ENCODE peak calls at places on chromosomes 16 and 17, in seven cellular contexts. X, A, H, D, Z, R and P are unnamed samples.

GRCh38 chr16:87457724-87458423 is 35.0 kb downstream of the ZCCHC14 start:
- DNase-seq in D (no peak), A (no peak), H (no peak), Z (no peak), R (no peak), X (peak; percentile 36), P (no peak)

GRCh38 chr16:16045879-16046278 is 96.5 kb downstream of the ABCC1 start:
- DNase-seq in Z (no peak), R (no peak), X (no peak), D (no peak), A (no peak), H (no peak), P (no peak)

GRCh38 chr17:59105852-59106462 is 723 bp downstream of the TRIM37 start:
- DNase-seq in Z (peak; percentile 63), R (peak; percentile 77), A (peak; percentile 92), X (peak; percentile 67), D (peak; percentile 63), H (peak; percentile 57), P (peak; percentile 24)

GRCh38 chr16:89120921-89121351 is 27.3 kb downstream of the ACSF3 start:
- DNase-seq in D (no peak), Z (no peak), H (no peak), A (peak; percentile 85), R (peak; percentile 22), X (no peak), P (no peak)

GRCh38 chr16:82699711-82700495 is 73.1 kb downstream of the CDH13 start:
- DNase-seq in X (no peak), H (peak; percentile 60), D (no peak), A (no peak), R (no peak), Z (peak; percentile 40), P (no peak)

GRCh38 chr17:71361691-71362450 is 758.9 kb upstream of the SOX9 start:
- DNase-seq in X (no peak), R (no peak), A (no peak), D (no peak), H (no peak), Z (no peak), P (no peak)

GRCh38 chr16:12096828-12097522 is 120.4 kb downstream of the SNX29 start:
- DNase-seq in Z (no peak), A (peak; percentile 47), D (no peak), H (no peak), X (no peak), R (no peak), P (no peak)

GRCh38 chr17:74059471-74059870 is 144.0 kb upstream of the RPL38 start:
- DNase-seq in D (peak; percentile 27), A (no peak), R (no peak), H (no peak), Z (no peak), X (no peak), P (no peak)

GRCh38 chr16:12002447-12003006 is 26.0 kb downstream of the SNX29 start:
- DNase-seq in A (no peak), H (peak; percentile 15), X (no peak), D (no peak), R (no peak), Z (no peak), P (no peak)

GRCh38 chr17:11618861-11619566 is 20.7 kb downstream of the DNAH9 start:
- DNase-seq in Z (peak; percentile 32), H (peak; percentile 61), A (no peak), R (peak; percentile 59), X (peak; percentile 19), D (peak; percentile 87), P (no peak)

GRCh38 chr17:5234645-5235576 is at the start of gene SCIMP:
- DNase-seq in Z (peak; percentile 40), D (no peak), R (no peak), A (peak; percentile 85), H (no peak), X (no peak), P (no peak)

GRCh38 chr17:7650509-7651096 is at the start of gene ATP1B2:
- DNase-seq in X (peak; percentile 59), R (peak; percentile 74), D (peak; percentile 72), A (peak; percentile 90), H (peak; percentile 83), Z (peak; percentile 77), P (peak; percentile 72)

GRCh38 chr16:84479716-84480450 is 24.6 kb downstream of the MEAK7 start:
- DNase-seq in R (no peak), X (no peak), A (no peak), H (no peak), D (peak; percentile 18), Z (peak; percentile 7), P (no peak)

GRCh38 chr16:81107506-81107905 is 11.3 kb upstream of the GCSH start:
- DNase-seq in X (no peak), A (no peak), D (no peak), R (no peak), Z (no peak), H (no peak), P (no peak)

GRCh38 chr16:85947511-85948509 is 48.8 kb downstream of the IRF8 start:
- DNase-seq in R (no peak), Z (no peak), A (no peak), D (peak; percentile 43), H (no peak), X (no peak), P (peak; percentile 69)

GRCh38 chr16:66984902-66985311 is 3.5 kb upstream of the CES4A start:
- DNase-seq in Z (no peak), H (no peak), A (no peak), X (no peak), R (no peak), D (no peak), P (no peak)

DNA sequence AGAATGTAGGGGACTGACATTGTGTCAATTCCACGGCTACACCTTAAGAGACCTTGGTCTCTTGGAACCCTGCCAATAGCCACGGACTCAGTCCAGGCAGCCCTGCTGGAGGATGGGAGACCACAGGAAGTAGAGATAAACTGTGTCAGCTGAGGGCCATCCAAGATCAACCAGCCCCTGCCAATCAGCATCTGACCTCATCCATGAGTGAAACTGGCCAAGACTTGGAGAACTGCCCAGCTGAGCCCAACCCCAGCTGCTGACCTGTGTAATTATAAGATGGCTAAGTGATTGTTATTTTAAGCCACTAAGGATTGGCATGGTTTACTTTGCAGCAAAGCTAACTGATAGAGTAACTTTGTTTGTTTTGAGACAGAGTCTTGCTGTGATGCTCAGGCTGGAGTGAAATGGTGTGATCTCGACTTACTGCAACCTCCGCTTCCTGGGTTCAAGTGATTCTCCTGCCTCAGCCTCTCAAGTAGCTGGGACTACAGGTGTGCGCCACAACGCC is 13.3 kb upstream of the YWHAE start:
- DNase-seq in R (peak; percentile 71), A (peak; percentile 60), Z (peak; percentile 87), H (peak; percentile 31), X (peak; percentile 55), D (peak; percentile 89), P (no peak)
- TF ChIP-seq POLR2A in R (no peak), A (no peak), Z (no peak), H (no peak), X (no peak), D (no peak), P (no peak)

DNA sequence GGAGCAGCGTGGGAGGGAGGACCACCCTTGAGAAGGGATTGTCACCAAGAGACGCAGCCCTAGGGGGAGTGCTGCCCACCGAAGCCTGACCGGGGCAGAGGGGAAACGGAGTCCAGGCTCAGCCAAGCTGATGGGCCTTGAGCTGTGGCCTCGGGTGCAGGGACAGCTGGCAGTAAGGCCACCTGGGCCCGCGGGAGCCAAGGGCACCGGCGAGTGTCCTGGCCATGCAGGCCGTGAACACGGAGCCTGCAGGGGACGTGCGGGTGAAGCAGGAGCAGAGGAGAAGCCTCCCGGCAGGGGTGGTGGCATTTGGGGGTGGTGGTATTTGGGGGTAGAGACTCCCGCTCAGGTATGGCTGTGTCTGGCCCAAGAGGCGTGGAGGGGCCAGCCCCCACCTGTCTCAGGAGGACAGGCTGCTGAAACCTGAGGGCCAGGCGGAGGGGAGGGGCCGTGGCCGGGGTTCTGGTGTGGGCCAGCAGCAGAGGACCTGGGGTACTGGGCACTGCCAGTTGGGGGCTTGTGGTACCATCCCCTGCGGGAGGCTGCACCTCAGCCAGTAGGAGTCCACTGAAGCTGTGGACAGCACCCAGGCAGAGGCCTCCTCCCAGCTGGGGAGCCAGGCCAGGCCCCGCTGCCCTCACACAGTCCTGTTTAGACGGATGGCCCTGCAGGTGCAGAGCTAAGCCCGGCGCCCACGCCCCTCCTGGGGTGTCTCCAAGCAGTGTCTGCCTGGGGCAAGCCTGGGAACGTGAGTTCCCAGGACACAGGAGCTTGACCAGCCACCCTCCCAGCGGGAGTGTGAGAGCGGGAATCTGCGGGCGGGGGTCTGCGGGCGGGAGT is 4.5 kb downstream of the GNPTG start:
- DNase-seq in X (no peak), D (no peak), R (no peak), H (no peak), A (no peak), Z (no peak), P (no peak)
- TF ChIP-seq POLR2A in X (no peak), D (no peak), R (no peak), H (no peak), A (no peak), Z (no peak), P (no peak)

GRCh38 chr17:29929006-29929543 is 953 bp downstream of the SSH2 start:
- DNase-seq in D (peak; percentile 43), A (no peak), R (no peak), H (peak; percentile 20), X (peak; percentile 57), Z (no peak), P (no peak)

GRCh38 chr17:29931253-29931932 is 1.4 kb upstream of the SSH2 start:
- DNase-seq in R (peak; percentile 59), D (peak; percentile 69), H (peak; percentile 67), X (peak; percentile 85), Z (peak; percentile 73), A (peak; percentile 83), P (no peak)

GRCh38 chr17:29929544-29930398 is at the start of gene SSH2:
- DNase-seq in X (peak; percentile 95), A (peak; percentile 97), Z (peak; percentile 89), R (peak; percentile 94), H (peak; percentile 72), D (peak; percentile 93), P (peak; percentile 63)

GRCh38 chr17:29930399-29931010 is 477 bp upstream of the SSH2 start:
- DNase-seq in D (no peak), H (no peak), X (no peak), A (no peak), Z (no peak), R (peak; percentile 49), P (no peak)

GRCh38 chr17:29927546-29927945 is 2.5 kb downstream of the SSH2 start:
- DNase-seq in A (no peak), H (no peak), D (no peak), Z (no peak), R (no peak), X (no peak), P (no peak)
- TF ChIP-seq POLR2A in A (no peak), H (no peak), D (no peak), Z (no peak), R (no peak), X (no peak), P (no peak)

GRCh38 chr17:16419929-16420271 is 4.5 kb downstream of the TRPV2 start:
- DNase-seq in R (no peak), X (no peak), D (no peak), Z (no peak), A (no peak), H (no peak), P (no peak)

GRCh38 chr17:16418684-16419066 is 3.3 kb downstream of the TRPV2 start:
- DNase-seq in Z (no peak), R (no peak), D (no peak), H (no peak), X (no peak), A (no peak), P (no peak)

GRCh38 chr17:16417896-16418683 is 2.7 kb downstream of the TRPV2 start:
- DNase-seq in X (no peak), Z (no peak), D (no peak), H (no peak), A (peak; percentile 71), R (no peak), P (no peak)

GRCh38 chr17:16417399-16417798 is 2.0 kb downstream of the TRPV2 start:
- DNase-seq in X (no peak), R (no peak), D (no peak), H (no peak), A (peak; percentile 73), Z (no peak), P (no peak)

GRCh38 chr17:16419074-16419928 is 3.9 kb downstream of the TRPV2 start:
- DNase-seq in Z (no peak), D (no peak), R (no peak), A (no peak), X (peak; percentile 58), H (no peak), P (no peak)
- TF ChIP-seq POLR2A in Z (no peak), D (no peak), R (no peak), A (no peak), X (no peak), H (no peak), P (no peak)